ENCODE peak calls at places on chromosome 16, in nine cellular contexts. One of them, this sample, is unnamed. For H3K27me3, the result is how much of the 10 kb centered on the place peaks cover.

GRCh38 chr16:8678068-8678927 is 3.9 kb downstream of the ABAT start:
- DNase-seq in keratinocyte: no peak
- DNase-seq in transverse colon: no peak
- DNase-seq in heart right ventricle: no peak
- DNase-seq in cardiac muscle cell: no peak
- DNase-seq in body of pancreas: no peak
- DNase-seq in ascending aorta: no peak
- DNase-seq in endodermal cell: no peak
- DNase-seq in SJSA1: no peak
- DNase-seq in this sample: no peak

GRCh38 chr16:12580809-12581208 is 222.9 kb downstream of the CPPED1 start:
- DNase-seq in heart right ventricle: no peak
- DNase-seq in cardiac muscle cell: no peak
- DNase-seq in keratinocyte: no peak
- DNase-seq in ascending aorta: no peak
- DNase-seq in body of pancreas: no peak
- DNase-seq in transverse colon: no peak
- DNase-seq in endodermal cell: no peak
- DNase-seq in SJSA1: no peak
- DNase-seq in this sample: no peak

GRCh38 chr16:84481051-84481735 is 23.3 kb downstream of the MEAK7 start:
- DNase-seq in ascending aorta: no peak
- DNase-seq in transverse colon: no peak
- DNase-seq in endodermal cell: no peak
- DNase-seq in body of pancreas: no peak
- DNase-seq in keratinocyte: no peak
- DNase-seq in heart right ventricle: no peak
- DNase-seq in SJSA1: peak
- DNase-seq in cardiac muscle cell: no peak
- DNase-seq in this sample: no peak

GRCh38 chr16:20383106-20384029 is 21.2 kb downstream of the PDILT start:
- DNase-seq in cardiac muscle cell: peak
- DNase-seq in SJSA1: peak
- DNase-seq in heart right ventricle: peak
- DNase-seq in endodermal cell: peak
- DNase-seq in body of pancreas: peak
- DNase-seq in ascending aorta: peak
- DNase-seq in transverse colon: peak
- DNase-seq in keratinocyte: peak
- DNase-seq in this sample: no peak

GRCh38 chr16:29816694-29817441 is 916 bp downstream of the PAGR1 start:
- DNase-seq in ascending aorta: peak
- DNase-seq in heart right ventricle: peak
- DNase-seq in transverse colon: peak
- DNase-seq in cardiac muscle cell: peak
- DNase-seq in body of pancreas: peak
- DNase-seq in keratinocyte: no peak
- DNase-seq in endodermal cell: peak
- DNase-seq in SJSA1: peak
- DNase-seq in this sample: peak

GRCh38 chr16:17510532-17510931 is 39.8 kb upstream of the XYLT1 start:
- DNase-seq in cardiac muscle cell: no peak
- DNase-seq in body of pancreas: no peak
- DNase-seq in endodermal cell: no peak
- DNase-seq in transverse colon: no peak
- DNase-seq in ascending aorta: no peak
- DNase-seq in heart right ventricle: no peak
- DNase-seq in SJSA1: no peak
- DNase-seq in keratinocyte: peak
- DNase-seq in this sample: no peak

GRCh38 chr16:30368122-30368791 is 2.0 kb downstream of the TBC1D10B start:
- DNase-seq in SJSA1: no peak
- DNase-seq in cardiac muscle cell: no peak
- DNase-seq in heart right ventricle: no peak
- DNase-seq in body of pancreas: no peak
- DNase-seq in keratinocyte: no peak
- DNase-seq in transverse colon: no peak
- DNase-seq in ascending aorta: no peak
- DNase-seq in endodermal cell: peak
- DNase-seq in this sample: peak

GRCh38 chr16:54586474-54587175 is 300.0 kb upstream of the IRX3 start:
- DNase-seq in heart right ventricle: peak
- DNase-seq in cardiac muscle cell: no peak
- DNase-seq in SJSA1: no peak
- DNase-seq in ascending aorta: no peak
- DNase-seq in body of pancreas: no peak
- DNase-seq in endodermal cell: no peak
- DNase-seq in keratinocyte: no peak
- DNase-seq in transverse colon: no peak
- DNase-seq in this sample: no peak

GRCh38 chr16:57786632-57787518 is 15.4 kb downstream of the KIFC3 start:
- DNase-seq in body of pancreas: no peak
- DNase-seq in SJSA1: no peak
- DNase-seq in ascending aorta: peak
- DNase-seq in transverse colon: peak
- DNase-seq in heart right ventricle: peak
- DNase-seq in endodermal cell: no peak
- DNase-seq in cardiac muscle cell: no peak
- DNase-seq in keratinocyte: no peak
- DNase-seq in this sample: peak

GRCh38 chr16:22195695-22196558 is 10.2 kb upstream of the EEF2K start:
- DNase-seq in transverse colon: peak
- DNase-seq in cardiac muscle cell: peak
- DNase-seq in ascending aorta: peak
- DNase-seq in heart right ventricle: peak
- DNase-seq in SJSA1: peak
- DNase-seq in keratinocyte: peak
- DNase-seq in body of pancreas: peak
- DNase-seq in endodermal cell: peak
- DNase-seq in this sample: peak

GRCh38 chr16:47927330-47927729 is 228.5 kb downstream of the ABCC12 start:
- DNase-seq in endodermal cell: no peak
- DNase-seq in heart right ventricle: no peak
- DNase-seq in cardiac muscle cell: no peak
- DNase-seq in transverse colon: no peak
- DNase-seq in keratinocyte: no peak
- DNase-seq in SJSA1: no peak
- DNase-seq in body of pancreas: no peak
- DNase-seq in ascending aorta: no peak
- DNase-seq in this sample: no peak

GRCh38 chr16:53886482-53887378 is 182.8 kb downstream of the FTO start:
- DNase-seq in cardiac muscle cell: no peak
- DNase-seq in body of pancreas: no peak
- DNase-seq in transverse colon: no peak
- DNase-seq in keratinocyte: no peak
- DNase-seq in endodermal cell: no peak
- DNase-seq in ascending aorta: no peak
- DNase-seq in heart right ventricle: no peak
- DNase-seq in SJSA1: no peak
- DNase-seq in this sample: no peak

GRCh38 chr16:25037632-25038031 is 22.5 kb upstream of the ARHGAP17 start:
- DNase-seq in keratinocyte: no peak
- DNase-seq in SJSA1: no peak
- DNase-seq in cardiac muscle cell: no peak
- DNase-seq in body of pancreas: no peak
- DNase-seq in transverse colon: no peak
- DNase-seq in endodermal cell: no peak
- DNase-seq in ascending aorta: no peak
- DNase-seq in heart right ventricle: no peak
- DNase-seq in this sample: no peak

GRCh38 chr16:89017543-89017942 is 40.5 kb upstream of the CBFA2T3 start:
- DNase-seq in body of pancreas: no peak
- DNase-seq in cardiac muscle cell: no peak
- DNase-seq in SJSA1: no peak
- DNase-seq in ascending aorta: no peak
- DNase-seq in endodermal cell: no peak
- DNase-seq in transverse colon: no peak
- DNase-seq in heart right ventricle: no peak
- DNase-seq in keratinocyte: no peak
- DNase-seq in this sample: peak

GRCh38 chr16:88978608-88979346 is 1.8 kb upstream of the CBFA2T3 start:
- DNase-seq in ascending aorta: no peak
- DNase-seq in heart right ventricle: no peak
- DNase-seq in cardiac muscle cell: no peak
- DNase-seq in endodermal cell: no peak
- DNase-seq in keratinocyte: no peak
- DNase-seq in body of pancreas: no peak
- DNase-seq in SJSA1: no peak
- DNase-seq in transverse colon: peak
- DNase-seq in this sample: peak

GRCh38 chr16:47713225-47713595 is 252.1 kb downstream of the PHKB start:
- DNase-seq in transverse colon: no peak
- DNase-seq in SJSA1: peak
- DNase-seq in keratinocyte: peak
- DNase-seq in ascending aorta: no peak
- DNase-seq in heart right ventricle: no peak
- DNase-seq in body of pancreas: no peak
- DNase-seq in cardiac muscle cell: no peak
- DNase-seq in endodermal cell: no peak
- DNase-seq in this sample: no peak

GRCh38 chr16:877242-878065 is 76.9 kb upstream of the GNG13 start:
- DNase-seq in ascending aorta: no peak
- DNase-seq in keratinocyte: no peak
- DNase-seq in body of pancreas: no peak
- DNase-seq in endodermal cell: no peak
- DNase-seq in heart right ventricle: no peak
- DNase-seq in transverse colon: no peak
- DNase-seq in SJSA1: no peak
- DNase-seq in cardiac muscle cell: no peak
- DNase-seq in this sample: peak
- H3K4me3 ChIP-seq in ascending aorta: no peak
- H3K4me3 ChIP-seq in keratinocyte: no peak
- H3K4me3 ChIP-seq in body of pancreas: no peak
- H3K4me3 ChIP-seq in endodermal cell: no peak
- H3K4me3 ChIP-seq in heart right ventricle: no peak
- H3K4me3 ChIP-seq in transverse colon: no peak
- H3K4me3 ChIP-seq in SJSA1: no peak
- H3K4me3 ChIP-seq in cardiac muscle cell: no peak
- H3K4me3 ChIP-seq in this sample: no peak

DNA sequence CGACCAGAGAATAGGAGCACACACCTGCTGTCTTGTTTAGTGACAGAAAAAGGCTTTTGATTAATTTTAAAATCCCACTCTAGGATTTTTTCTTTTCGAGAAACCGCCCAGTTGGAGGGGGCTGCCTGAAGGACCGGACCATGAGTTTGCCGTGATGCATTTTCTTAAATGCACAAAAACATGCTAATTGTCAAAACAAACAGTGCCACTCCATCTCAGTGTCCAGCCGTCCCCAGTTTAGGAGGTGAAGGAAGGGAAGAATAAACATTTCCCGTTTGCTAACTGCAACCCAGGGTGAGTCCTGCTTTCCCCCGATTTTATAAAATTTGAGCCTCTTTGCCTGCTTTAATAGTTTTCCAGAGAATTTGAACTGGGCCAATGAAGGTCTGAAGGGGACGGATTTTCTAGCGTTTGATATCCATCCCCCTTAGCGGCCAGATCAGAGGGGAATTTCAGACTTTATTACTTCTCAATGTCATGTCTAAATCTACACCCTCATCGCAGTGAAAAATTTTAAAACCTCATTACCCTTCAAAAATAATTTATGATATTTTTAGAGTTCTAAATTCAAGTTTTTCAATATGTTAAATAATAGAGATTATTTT is 3.3 kb downstream of the FOXC2 start:
- DNase-seq in ascending aorta: no peak
- DNase-seq in heart right ventricle: no peak
- DNase-seq in keratinocyte: no peak
- DNase-seq in SJSA1: no peak
- DNase-seq in body of pancreas: no peak
- DNase-seq in cardiac muscle cell: no peak
- DNase-seq in endodermal cell: no peak
- DNase-seq in transverse colon: no peak
- DNase-seq in this sample: no peak
- H3K27me3 ChIP-seq in ascending aorta: under half
- H3K27me3 ChIP-seq in heart right ventricle: half or more
- H3K27me3 ChIP-seq in keratinocyte: half or more
- H3K27me3 ChIP-seq in SJSA1: under half
- H3K27me3 ChIP-seq in body of pancreas: under half
- H3K27me3 ChIP-seq in cardiac muscle cell: half or more
- H3K27me3 ChIP-seq in endodermal cell: half or more
- H3K27me3 ChIP-seq in transverse colon: half or more
- H3K27me3 ChIP-seq in this sample: under half

DNA sequence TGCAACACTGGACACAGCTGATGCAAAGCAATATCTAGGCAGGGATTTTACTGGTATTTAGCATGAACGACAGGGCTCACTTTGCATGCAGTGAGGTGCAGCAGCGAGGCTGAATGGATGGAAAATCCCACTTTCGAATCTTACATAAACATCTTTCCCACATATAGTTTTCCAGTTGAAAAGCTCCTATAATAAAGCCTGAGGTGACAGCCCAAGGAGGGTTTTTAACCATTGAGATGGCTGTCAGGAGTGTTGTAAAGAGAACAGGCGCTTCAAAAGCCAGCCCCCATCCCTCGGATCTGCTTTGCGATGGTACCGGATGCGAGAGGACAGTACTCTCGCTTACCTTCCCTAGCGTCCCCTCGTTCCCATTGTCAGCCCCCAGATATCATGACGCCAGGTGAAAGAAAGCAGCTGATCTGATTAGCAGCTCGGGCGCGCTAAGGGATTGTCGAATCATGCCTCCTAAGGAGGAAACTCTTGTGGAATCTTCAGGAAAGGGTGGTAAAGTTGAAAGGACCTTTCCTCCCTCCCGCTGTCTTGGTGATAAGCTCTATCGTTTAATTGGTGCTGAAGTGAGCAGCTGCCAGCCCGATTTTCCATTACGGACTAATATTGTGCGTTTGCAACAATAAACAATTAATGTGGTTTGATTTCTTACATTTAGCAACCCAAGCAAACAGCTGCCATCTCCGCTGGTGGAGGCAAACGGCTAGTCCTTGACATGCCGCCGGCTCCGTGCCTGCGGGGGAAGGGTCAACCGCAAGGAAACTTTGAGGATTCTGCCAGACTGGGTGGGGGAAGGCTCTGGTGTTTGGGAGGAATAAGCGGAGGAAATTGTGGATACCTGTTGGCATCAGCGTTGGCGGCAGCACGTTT is 1.8 kb downstream of the CDH8 start:
- DNase-seq in body of pancreas: no peak
- DNase-seq in endodermal cell: peak
- DNase-seq in keratinocyte: no peak
- DNase-seq in heart right ventricle: no peak
- DNase-seq in transverse colon: no peak
- DNase-seq in cardiac muscle cell: peak
- DNase-seq in ascending aorta: no peak
- DNase-seq in SJSA1: no peak
- DNase-seq in this sample: no peak
- H3K4me3 ChIP-seq in body of pancreas: no peak
- H3K4me3 ChIP-seq in endodermal cell: peak
- H3K4me3 ChIP-seq in keratinocyte: peak
- H3K4me3 ChIP-seq in heart right ventricle: peak
- H3K4me3 ChIP-seq in transverse colon: no peak
- H3K4me3 ChIP-seq in cardiac muscle cell: peak
- H3K4me3 ChIP-seq in ascending aorta: peak
- H3K4me3 ChIP-seq in SJSA1: no peak
- H3K4me3 ChIP-seq in this sample: peak

GRCh38 chr16:86490859-86491642 is 19.3 kb upstream of the FOXF1 start:
- DNase-seq in heart right ventricle: no peak
- DNase-seq in keratinocyte: no peak
- DNase-seq in ascending aorta: no peak
- DNase-seq in SJSA1: peak
- DNase-seq in transverse colon: no peak
- DNase-seq in body of pancreas: no peak
- DNase-seq in cardiac muscle cell: no peak
- DNase-seq in endodermal cell: no peak
- DNase-seq in this sample: no peak
- H3K27me3 ChIP-seq in heart right ventricle: half or more
- H3K27me3 ChIP-seq in keratinocyte: half or more
- H3K27me3 ChIP-seq in ascending aorta: under half
- H3K27me3 ChIP-seq in SJSA1: under half
- H3K27me3 ChIP-seq in transverse colon: under half
- H3K27me3 ChIP-seq in body of pancreas: under half
- H3K27me3 ChIP-seq in cardiac muscle cell: half or more
- H3K27me3 ChIP-seq in endodermal cell: half or more
- H3K27me3 ChIP-seq in this sample: under half